ENCODE peak calls at places on chromosomes 12 and 14, in nine cellular contexts. One of them, this sample, is unnamed.
A peak's percentile ranks its signal among the peaks of the same experiment; 100 is the strongest.

GRCh38 chr12:119956047-119956446 is 33.0 kb upstream of the BICDL1 start:
- DNase-seq in lung microvascular endothelial cell: no peak
- DNase-seq in omental fat pad: no peak
- DNase-seq in effector CD4-positive, alpha-beta T cell: no peak
- DNase-seq in activated CD4-positive, CD25-positive, alpha-beta regulatory T cell: no peak
- DNase-seq in heart right ventricle: no peak
- DNase-seq in cardiac fibroblast: peak; percentile 4
- DNase-seq in hypothalamus: no peak
- DNase-seq in stimulated activated CD8-positive, alpha-beta memory T cell treated with anti-CD3 and anti-CD28 coated beads, Interleukin-15, amount 100 ng/mL, for 1 hour: no peak
- DNase-seq in this sample: no peak

GRCh38 chr14:39467889-39468524 is 35.8 kb upstream of the FBXO33 start:
- DNase-seq in lung microvascular endothelial cell: peak; percentile 36
- DNase-seq in omental fat pad: no peak
- DNase-seq in effector CD4-positive, alpha-beta T cell: no peak
- DNase-seq in activated CD4-positive, CD25-positive, alpha-beta regulatory T cell: no peak
- DNase-seq in heart right ventricle: no peak
- DNase-seq in cardiac fibroblast: peak; percentile 68
- DNase-seq in hypothalamus: no peak
- DNase-seq in stimulated activated CD8-positive, alpha-beta memory T cell treated with anti-CD3 and anti-CD28 coated beads, Interleukin-15, amount 100 ng/mL, for 1 hour: no peak
- DNase-seq in this sample: peak; percentile 75

GRCh38 chr12:42162198-42162597 is 17.5 kb upstream of the GXYLT1 start:
- DNase-seq in lung microvascular endothelial cell: no peak
- DNase-seq in omental fat pad: no peak
- DNase-seq in effector CD4-positive, alpha-beta T cell: no peak
- DNase-seq in activated CD4-positive, CD25-positive, alpha-beta regulatory T cell: no peak
- DNase-seq in heart right ventricle: no peak
- DNase-seq in cardiac fibroblast: peak; percentile 20
- DNase-seq in hypothalamus: no peak
- DNase-seq in stimulated activated CD8-positive, alpha-beta memory T cell treated with anti-CD3 and anti-CD28 coated beads, Interleukin-15, amount 100 ng/mL, for 1 hour: no peak
- DNase-seq in this sample: no peak

GRCh38 chr12:68279227-68280054 is 26.0 kb upstream of the IL22 start:
- DNase-seq in lung microvascular endothelial cell: peak; percentile 82
- DNase-seq in omental fat pad: no peak
- DNase-seq in effector CD4-positive, alpha-beta T cell: no peak
- DNase-seq in activated CD4-positive, CD25-positive, alpha-beta regulatory T cell: no peak
- DNase-seq in heart right ventricle: no peak
- DNase-seq in cardiac fibroblast: peak; percentile 32
- DNase-seq in hypothalamus: no peak
- DNase-seq in stimulated activated CD8-positive, alpha-beta memory T cell treated with anti-CD3 and anti-CD28 coated beads, Interleukin-15, amount 100 ng/mL, for 1 hour: no peak
- DNase-seq in this sample: peak; percentile 3

GRCh38 chr12:62827042-62827441 is 107.9 kb downstream of the PPM1H start:
- DNase-seq in lung microvascular endothelial cell: no peak
- DNase-seq in omental fat pad: no peak
- DNase-seq in effector CD4-positive, alpha-beta T cell: no peak
- DNase-seq in activated CD4-positive, CD25-positive, alpha-beta regulatory T cell: no peak
- DNase-seq in heart right ventricle: no peak
- DNase-seq in cardiac fibroblast: no peak
- DNase-seq in hypothalamus: no peak
- DNase-seq in stimulated activated CD8-positive, alpha-beta memory T cell treated with anti-CD3 and anti-CD28 coated beads, Interleukin-15, amount 100 ng/mL, for 1 hour: no peak
- DNase-seq in this sample: no peak

GRCh38 chr14:92472860-92473259 is 40.7 kb upstream of the RIN3 start:
- DNase-seq in lung microvascular endothelial cell: no peak
- DNase-seq in omental fat pad: no peak
- DNase-seq in effector CD4-positive, alpha-beta T cell: no peak
- DNase-seq in activated CD4-positive, CD25-positive, alpha-beta regulatory T cell: no peak
- DNase-seq in heart right ventricle: peak; percentile 5
- DNase-seq in cardiac fibroblast: no peak
- DNase-seq in hypothalamus: no peak
- DNase-seq in stimulated activated CD8-positive, alpha-beta memory T cell treated with anti-CD3 and anti-CD28 coated beads, Interleukin-15, amount 100 ng/mL, for 1 hour: no peak
- DNase-seq in this sample: no peak

GRCh38 chr12:90947869-90948268 is 7.1 kb downstream of the CCER1 start:
- DNase-seq in lung microvascular endothelial cell: no peak
- DNase-seq in omental fat pad: no peak
- DNase-seq in effector CD4-positive, alpha-beta T cell: no peak
- DNase-seq in activated CD4-positive, CD25-positive, alpha-beta regulatory T cell: no peak
- DNase-seq in heart right ventricle: no peak
- DNase-seq in cardiac fibroblast: no peak
- DNase-seq in hypothalamus: no peak
- DNase-seq in stimulated activated CD8-positive, alpha-beta memory T cell treated with anti-CD3 and anti-CD28 coated beads, Interleukin-15, amount 100 ng/mL, for 1 hour: no peak
- DNase-seq in this sample: no peak

GRCh38 chr12:44317651-44318126 is 481.8 kb downstream of the TMEM117 start:
- DNase-seq in lung microvascular endothelial cell: peak; percentile 4
- DNase-seq in omental fat pad: no peak
- DNase-seq in effector CD4-positive, alpha-beta T cell: no peak
- DNase-seq in activated CD4-positive, CD25-positive, alpha-beta regulatory T cell: no peak
- DNase-seq in heart right ventricle: no peak
- DNase-seq in cardiac fibroblast: peak; percentile 32
- DNase-seq in hypothalamus: no peak
- DNase-seq in stimulated activated CD8-positive, alpha-beta memory T cell treated with anti-CD3 and anti-CD28 coated beads, Interleukin-15, amount 100 ng/mL, for 1 hour: no peak
- DNase-seq in this sample: no peak

GRCh38 chr14:104546021-104546491 is 33.5 kb upstream of the C14orf180 start:
- DNase-seq in lung microvascular endothelial cell: peak; percentile 7
- DNase-seq in omental fat pad: no peak
- DNase-seq in effector CD4-positive, alpha-beta T cell: no peak
- DNase-seq in activated CD4-positive, CD25-positive, alpha-beta regulatory T cell: no peak
- DNase-seq in heart right ventricle: no peak
- DNase-seq in cardiac fibroblast: no peak
- DNase-seq in hypothalamus: no peak
- DNase-seq in stimulated activated CD8-positive, alpha-beta memory T cell treated with anti-CD3 and anti-CD28 coated beads, Interleukin-15, amount 100 ng/mL, for 1 hour: no peak
- DNase-seq in this sample: no peak

GRCh38 chr12:76241371-76241770 is 106.8 kb downstream of the BBS10 start:
- DNase-seq in lung microvascular endothelial cell: no peak
- DNase-seq in omental fat pad: no peak
- DNase-seq in effector CD4-positive, alpha-beta T cell: no peak
- DNase-seq in activated CD4-positive, CD25-positive, alpha-beta regulatory T cell: no peak
- DNase-seq in heart right ventricle: no peak
- DNase-seq in cardiac fibroblast: no peak
- DNase-seq in hypothalamus: no peak
- DNase-seq in stimulated activated CD8-positive, alpha-beta memory T cell treated with anti-CD3 and anti-CD28 coated beads, Interleukin-15, amount 100 ng/mL, for 1 hour: no peak
- DNase-seq in this sample: no peak

GRCh38 chr12:18158774-18159557 is 69.0 kb upstream of the RERGL start:
- DNase-seq in lung microvascular endothelial cell: peak; percentile 55
- DNase-seq in omental fat pad: no peak
- DNase-seq in effector CD4-positive, alpha-beta T cell: peak; percentile 4
- DNase-seq in activated CD4-positive, CD25-positive, alpha-beta regulatory T cell: no peak
- DNase-seq in heart right ventricle: no peak
- DNase-seq in cardiac fibroblast: peak; percentile 63
- DNase-seq in hypothalamus: no peak
- DNase-seq in stimulated activated CD8-positive, alpha-beta memory T cell treated with anti-CD3 and anti-CD28 coated beads, Interleukin-15, amount 100 ng/mL, for 1 hour: no peak
- DNase-seq in this sample: peak; percentile 74

GRCh38 chr12:127422935-127423585 is 843.9 kb upstream of the TMEM132C start:
- DNase-seq in lung microvascular endothelial cell: no peak
- DNase-seq in omental fat pad: no peak
- DNase-seq in effector CD4-positive, alpha-beta T cell: no peak
- DNase-seq in activated CD4-positive, CD25-positive, alpha-beta regulatory T cell: no peak
- DNase-seq in heart right ventricle: no peak
- DNase-seq in cardiac fibroblast: no peak
- DNase-seq in hypothalamus: no peak
- DNase-seq in stimulated activated CD8-positive, alpha-beta memory T cell treated with anti-CD3 and anti-CD28 coated beads, Interleukin-15, amount 100 ng/mL, for 1 hour: no peak
- DNase-seq in this sample: no peak

GRCh38 chr12:10191865-10192264 is 13.0 kb downstream of the TMEM52B start:
- DNase-seq in lung microvascular endothelial cell: no peak
- DNase-seq in omental fat pad: no peak
- DNase-seq in effector CD4-positive, alpha-beta T cell: no peak
- DNase-seq in activated CD4-positive, CD25-positive, alpha-beta regulatory T cell: no peak
- DNase-seq in heart right ventricle: no peak
- DNase-seq in cardiac fibroblast: peak; percentile 65
- DNase-seq in hypothalamus: no peak
- DNase-seq in stimulated activated CD8-positive, alpha-beta memory T cell treated with anti-CD3 and anti-CD28 coated beads, Interleukin-15, amount 100 ng/mL, for 1 hour: no peak
- DNase-seq in this sample: no peak

This sample was measured in activated CD4-positive, alpha-beta T cell treated with anti-CD3 and anti-CD28 coated beads, Interleukin-2, amount 10 ng/mL, durations not matched to agents 24 days and 14 days.